ENCODE peak calls at places on chromosomes 12 and 14, in five cellular contexts. M is GM23338, A is stomach, W is HCT116, S is H1. R is an unnamed sample. For H3K4me1, the result is how much of the 10 kb centered on the place peaks cover.

GRCh38 chr14:56057071-56057865 is 60.9 kb upstream of the PELI2 start:
- DNase-seq in M (no peak), A (no peak), W (no peak), S (no peak), R (no peak)

GRCh38 chr12:110647669-110648068 is 33.7 kb downstream of the TCTN1 start:
- DNase-seq in M (no peak), A (no peak), W (no peak), S (no peak), R (no peak)

GRCh38 chr14:75824328-75824727 is 157.5 kb downstream of the TGFB3 start:
- DNase-seq in M (no peak), A (no peak), W (no peak), S (no peak), R (no peak)

GRCh38 chr12:102300824-102301461 is 103.3 kb upstream of the PMCH start:
- DNase-seq in M (peak), A (no peak), W (peak), S (no peak), R (no peak)

GRCh38 chr12:72264548-72265175 is 7.5 kb upstream of the TRHDE start:
- DNase-seq in M (peak), A (no peak), W (no peak), S (no peak), R (no peak)

GRCh38 chr12:103820881-103821489 is 20.0 kb downstream of the NT5DC3 start:
- DNase-seq in M (no peak), A (no peak), W (no peak), S (no peak), R (no peak)

GRCh38 chr12:130428116-130428515 is 90.4 kb downstream of the PIWIL1 start:
- DNase-seq in M (no peak), A (peak), W (no peak), S (no peak), R (no peak)

GRCh38 chr14:93072659-93073365 is 42.9 kb downstream of the ITPK1 start:
- DNase-seq in M (no peak), A (no peak), W (no peak), S (no peak), R (no peak)

GRCh38 chr12:106149096-106149784 is 10.5 kb upstream of the NUAK1 start:
- DNase-seq in M (peak), A (no peak), W (peak), S (no peak), R (peak)

GRCh38 chr12:69548687-69549086 is 36.6 kb upstream of the CCT2 start:
- DNase-seq in M (no peak), A (no peak), W (no peak), S (no peak), R (no peak)

GRCh38 chr14:55126089-55126488 is 3.0 kb upstream of the LGALS3 start:
- DNase-seq in M (no peak), A (no peak), W (no peak), S (no peak), R (no peak)

GRCh38 chr12:56143870-56144269 is 8.5 kb upstream of the MYL6B start:
- DNase-seq in M (no peak), A (no peak), W (no peak), S (no peak), R (no peak)

GRCh38 chr12:94650143-94651056 is at the start of gene TMCC3:
- DNase-seq in M (peak), A (peak), W (no peak), S (no peak), R (peak)

GRCh38 chr12:105948331-105948730 is 190.4 kb downstream of the NUAK1 start:
- DNase-seq in M (no peak), A (no peak), W (no peak), S (no peak), R (no peak)

GRCh38 chr12:65535951-65536350 is 257.5 kb downstream of the MSRB3 start:
- DNase-seq in M (no peak), A (no peak), W (no peak), S (no peak), R (no peak)

GRCh38 chr12:3273409-3273853 is 196.3 kb downstream of the TSPAN9 start:
- DNase-seq in M (no peak), A (no peak), W (peak), S (no peak), R (no peak)

GRCh38 chr12:124415064-124415463 is 120.2 kb downstream of the RFLNA start:
- DNase-seq in M (no peak), A (no peak), W (no peak), S (no peak), R (no peak)

GRCh38 chr14:43803076-43803689 is 703.9 kb downstream of the FSCB start:
- DNase-seq in M (no peak), A (no peak), W (no peak), S (no peak), R (no peak)

GRCh38 chr12:88994537-88994936 is 357.8 kb downstream of the DUSP6 start:
- DNase-seq in M (no peak), A (no peak), W (no peak), S (no peak), R (no peak)

GRCh38 chr14:97697772-97698171 is 900.6 kb downstream of the VRK1 start:
- DNase-seq in M (no peak), A (no peak), W (no peak), S (no peak), R (no peak)

GRCh38 chr12:132453361-132454133 is 36.4 kb upstream of the FBRSL1 start:
- DNase-seq in M (no peak), A (no peak), W (no peak), S (no peak), R (no peak)

GRCh38 chr12:130919115-130919514 is 34.6 kb upstream of the ADGRD1 start:
- DNase-seq in M (no peak), A (no peak), W (no peak), S (no peak), R (no peak)

GRCh38 chr12:113818833-113819232 is 147.3 kb downstream of the RBM19 start:
- DNase-seq in M (peak), A (no peak), W (no peak), S (peak), R (no peak)

GRCh38 chr14:21711360-21711961 is 37.8 kb upstream of the OR4E1 start:
- DNase-seq in M (peak), A (no peak), W (peak), S (no peak), R (peak)

GRCh38 chr14:101858791-101859537 is 97.5 kb downstream of the PPP2R5C start:
- DNase-seq in M (no peak), A (no peak), W (no peak), S (no peak), R (no peak)

GRCh38 chr12:70196732-70197361 is 46.4 kb upstream of the CNOT2 start:
- DNase-seq in M (no peak), A (no peak), W (no peak), S (no peak), R (no peak)

GRCh38 chr12:119406322-119406721 is 71.8 kb downstream of the CCDC60 start:
- DNase-seq in M (no peak), A (no peak), W (no peak), S (no peak), R (no peak)

GRCh38 chr12:2580821-2581220 is 213.9 kb upstream of the FKBP4 start:
- DNase-seq in M (no peak), A (no peak), W (no peak), S (no peak), R (no peak)

GRCh38 chr14:28468191-28469151 is 298.1 kb upstream of the FOXG1 start:
- DNase-seq in M (peak), A (no peak), W (no peak), S (no peak), R (no peak)

GRCh38 chr12:49017764-49018281 is 753 bp downstream of the PRKAG1 start:
- DNase-seq in M (no peak), A (no peak), W (no peak), S (no peak), R (no peak)

GRCh38 chr12:6944381-6945186 is 762 bp downstream of the C12orf57 start:
- DNase-seq in M (peak), A (peak), W (peak), S (no peak), R (peak)

GRCh38 chr12:51025182-51025747 is 919 bp downstream of the SLC11A2 start:
- DNase-seq in M (no peak), A (no peak), W (no peak), S (no peak), R (no peak)

GRCh38 chr14:32167907-32168306 is 33.9 kb upstream of the RNU6-7 start:
- DNase-seq in M (no peak), A (no peak), W (no peak), S (no peak), R (no peak)

GRCh38 chr12:95859344-95859816 is 628 bp downstream of the SNRPF start:
- DNase-seq in M (peak), A (no peak), W (no peak), S (no peak), R (no peak)

GRCh38 chr12:40149673-40150260 is 43.9 kb upstream of the SLC2A13 start:
- DNase-seq in M (no peak), A (no peak), W (no peak), S (no peak), R (no peak)

GRCh38 chr14:61188936-61189808 is 92.0 kb downstream of the TMEM30B start:
- DNase-seq in M (peak), A (peak), W (no peak), S (no peak), R (peak)

GRCh38 chr12:28497889-28498411 is 307.7 kb downstream of the CCDC91 start:
- DNase-seq in M (no peak), A (no peak), W (peak), S (no peak), R (no peak)

GRCh38 chr12:10171954-10172353 is at the start of gene OLR1:
- DNase-seq in M (no peak), A (no peak), W (no peak), S (no peak), R (no peak)

GRCh38 chr12:116141833-116142162 is 135.7 kb downstream of the MED13L start:
- DNase-seq in M (no peak), A (no peak), W (no peak), S (no peak), R (no peak)
- H3K4me1 ChIP-seq in M (under half), A (half or more), W (half or more), S (under half), R (under half)

DNA sequence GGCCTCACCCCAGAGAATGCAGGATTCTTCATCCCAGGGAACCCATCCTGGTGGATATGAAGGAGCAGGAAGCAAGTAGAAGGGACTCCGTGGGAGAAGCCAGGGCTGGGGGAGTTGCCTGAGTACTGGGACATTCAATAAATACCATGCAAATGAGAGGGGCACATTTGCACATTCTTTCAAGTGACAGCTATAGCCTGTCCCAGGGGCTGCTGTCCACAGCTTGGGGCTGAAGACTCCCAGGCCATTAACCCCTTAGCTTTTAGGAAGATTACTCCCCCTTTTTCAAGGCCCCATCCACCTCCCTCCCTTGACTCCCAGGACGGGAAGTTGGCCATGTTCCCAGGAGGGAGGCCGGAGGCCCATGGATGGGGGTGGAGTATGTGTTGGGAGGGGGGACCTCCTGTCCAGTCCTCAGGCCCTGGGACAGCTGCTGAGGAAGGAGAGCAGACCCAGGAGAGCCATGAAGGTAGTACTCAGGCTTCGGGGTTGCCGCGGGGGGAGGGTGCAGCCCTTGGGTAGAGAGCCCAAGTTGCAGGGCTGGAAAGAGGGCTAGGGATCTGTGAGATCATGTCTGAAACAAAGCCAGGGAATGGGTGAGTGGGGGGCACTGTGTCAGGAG is 974 bp upstream of the TNS2 start:
- DNase-seq in M (peak), A (peak), W (no peak), S (no peak), R (no peak)
- TF ChIP-seq POLR2AphosphoS5 in M (no peak), A (no peak), W (no peak), S (no peak), R (no peak)

DNA sequence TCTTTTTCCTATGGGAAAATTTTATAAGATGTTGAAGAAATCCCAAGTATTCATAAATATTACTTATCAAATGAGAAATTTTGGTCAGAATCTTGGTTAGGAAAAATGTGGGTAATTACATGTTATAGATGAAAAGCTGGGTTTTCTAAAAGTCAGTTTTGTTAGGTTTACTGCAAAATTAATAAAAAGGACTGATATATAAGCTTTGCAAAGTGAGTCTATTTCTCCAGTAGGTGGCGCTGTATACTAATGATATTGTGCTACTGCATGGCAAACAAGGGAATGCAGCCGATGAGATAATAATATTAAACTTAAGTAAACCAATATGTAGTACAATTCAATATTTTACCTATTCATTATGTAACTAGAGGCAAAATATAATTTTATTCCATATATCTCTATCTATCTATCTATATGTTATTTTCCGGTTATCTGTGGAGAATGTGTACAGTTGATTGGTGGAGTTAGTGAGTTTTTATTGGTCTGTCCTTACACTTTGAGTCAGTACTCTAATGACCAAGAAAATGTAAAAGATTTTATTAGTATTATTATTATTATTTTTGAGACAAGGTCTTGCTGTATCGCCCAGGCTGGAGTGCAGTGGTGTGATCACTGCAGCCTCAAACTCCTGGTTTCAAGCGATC is 32.9 kb downstream of the MIPOL1 start:
- DNase-seq in M (peak), A (no peak), W (peak), S (no peak), R (peak)
- TF ChIP-seq CTCF in M (peak), A (peak), W (peak), S (peak), R (peak)

GRCh38 chr14:24434676-24435075 is 4.9 kb downstream of the KHNYN start:
- DNase-seq in M (no peak), A (no peak), W (no peak), S (no peak), R (no peak)
- H3K4me1 ChIP-seq in M (under half), A (half or more), W (under half), S (under half), R (under half)

DNA sequence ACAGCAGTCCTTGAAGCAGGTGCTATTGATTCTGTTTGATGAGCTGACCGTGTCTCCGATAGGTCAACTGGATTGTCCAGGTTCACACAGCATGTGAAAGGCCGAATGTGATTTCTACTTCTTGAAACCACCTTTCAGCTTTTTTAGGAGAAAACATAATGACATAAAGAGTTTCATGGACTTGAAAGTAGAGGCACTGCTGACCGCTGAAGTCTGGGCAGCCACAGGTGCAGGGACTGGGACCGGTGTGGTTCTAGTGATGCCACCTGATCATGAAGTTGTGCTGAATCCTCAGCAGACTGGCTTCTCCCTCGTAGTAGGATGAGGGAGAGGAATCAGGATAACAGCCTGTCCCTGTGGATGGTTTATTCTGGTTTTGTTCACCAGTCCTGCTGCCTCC is 108.1 kb downstream of the ETV6 start:
- DNase-seq in M (no peak), A (no peak), W (no peak), S (no peak), R (no peak)
- TF ChIP-seq POLR2AphosphoS5 in M (no peak), A (no peak), W (no peak), S (no peak), R (no peak)

DNA sequence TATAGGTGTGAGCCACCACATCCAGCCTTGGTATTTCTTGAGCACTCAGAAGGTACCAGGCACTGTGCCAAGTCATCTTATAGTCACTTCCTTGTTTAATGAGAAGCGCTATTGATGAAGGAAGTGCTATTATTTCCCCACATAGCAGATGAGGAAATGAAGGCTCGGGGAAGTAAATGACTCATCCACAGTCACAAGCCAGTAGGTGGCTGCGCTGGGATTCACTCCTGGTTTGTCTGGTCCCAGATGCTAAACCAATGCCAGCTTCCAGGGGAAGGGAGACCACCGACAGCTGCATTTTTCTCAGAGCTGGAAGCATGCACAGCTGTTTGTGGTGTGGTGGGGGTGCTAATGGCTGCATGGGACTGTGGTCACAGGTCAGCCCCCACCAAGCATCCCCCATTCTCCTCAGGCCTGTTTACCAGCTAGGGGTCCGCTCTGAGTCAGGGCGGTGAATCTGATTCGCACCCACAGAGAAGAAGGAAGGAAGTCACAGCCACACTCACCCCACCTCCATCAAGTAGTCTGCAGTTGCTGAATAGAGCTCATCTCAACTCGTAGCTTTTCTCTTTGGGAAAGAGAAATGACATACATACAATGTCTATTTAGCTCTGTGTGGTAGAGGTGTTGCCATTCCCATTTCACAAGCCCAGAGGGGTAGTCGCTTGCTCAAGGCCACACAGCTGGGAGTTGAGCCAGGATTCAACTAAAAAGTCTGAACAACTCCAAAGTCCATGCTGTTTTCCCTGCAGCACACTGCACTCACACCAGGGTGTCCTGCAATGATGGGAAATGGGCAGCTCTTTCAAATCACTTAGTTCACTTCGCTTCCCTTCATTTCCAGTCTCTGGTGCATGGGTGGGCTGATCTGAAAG is 6.3 kb upstream of the LTBP2 start:
- DNase-seq in M (no peak), A (peak), W (peak), S (no peak), R (no peak)
- TF ChIP-seq CTCF in M (no peak), A (no peak), W (no peak), S (no peak), R (no peak)

GRCh38 chr12:108318472-108319275 is 20.4 kb downstream of the CMKLR1 start:
- DNase-seq in M (no peak), A (no peak), W (no peak), S (no peak), R (no peak)
- H3K4me1 ChIP-seq in M (under half), A (under half), W (under half), S (under half), R (under half)